ENCODE peak calls at places on chromosomes 5 and 9, in seven cellular contexts. Q, P, S, Y, K, X and J are unnamed samples.

GRCh38 chr9:18350036-18350435 is 123.9 kb upstream of the ADAMTSL1 start:
- DNase-seq in Q (no peak), P (no peak), S (no peak), Y (no peak), K (no peak), X (no peak), J (no peak)

GRCh38 chr9:17402309-17402708 is 176.6 kb upstream of the SH3GL2 start:
- DNase-seq in Q (no peak), P (peak), S (peak), Y (no peak), K (no peak), X (no peak), J (no peak)

GRCh38 chr5:73454379-73455036 is 5.9 kb upstream of the FOXD1 start:
- DNase-seq in Q (peak), P (peak), S (peak), Y (no peak), K (peak), X (no peak), J (no peak)

GRCh38 chr9:92378825-92379535 is 25.4 kb downstream of the OGN start:
- DNase-seq in Q (no peak), P (no peak), S (no peak), Y (no peak), K (no peak), X (no peak), J (no peak)

GRCh38 chr5:150020249-150020648 is 19.7 kb downstream of the HMGXB3 start:
- DNase-seq in Q (no peak), P (no peak), S (no peak), Y (no peak), K (no peak), X (no peak), J (no peak)

GRCh38 chr5:134446938-134447337 is 35.3 kb upstream of the CDKN2AIPNL start:
- DNase-seq in Q (peak), P (no peak), S (no peak), Y (no peak), K (no peak), X (no peak), J (no peak)

GRCh38 chr9:93678199-93679019 is 102.0 kb downstream of the PHF2 start:
- DNase-seq in Q (no peak), P (no peak), S (no peak), Y (peak), K (no peak), X (no peak), J (peak)

GRCh38 chr5:16740476-16740875 is 123.7 kb upstream of the RETREG1 start:
- DNase-seq in Q (no peak), P (no peak), S (no peak), Y (no peak), K (no peak), X (no peak), J (no peak)

GRCh38 chr9:68727588-68728129 is 22.6 kb downstream of the PIP5K1B start:
- DNase-seq in Q (no peak), P (no peak), S (no peak), Y (no peak), K (no peak), X (no peak), J (no peak)

GRCh38 chr9:98438701-98439100 is 183.3 kb upstream of the TBC1D2 start:
- DNase-seq in Q (no peak), P (peak), S (no peak), Y (no peak), K (no peak), X (no peak), J (no peak)

GRCh38 chr9:89826186-89826585 is 221.4 kb downstream of the GADD45G start:
- DNase-seq in Q (no peak), P (no peak), S (no peak), Y (no peak), K (no peak), X (no peak), J (no peak)

GRCh38 chr5:56698463-56699381 is 116.6 kb upstream of the MAP3K1 start:
- DNase-seq in Q (no peak), P (no peak), S (no peak), Y (no peak), K (no peak), X (no peak), J (no peak)